ENCODE peak calls at places on chromosome 21, in four cellular contexts. X is amniotic stem cell, F is LoVo, O is AG09309. T is an unnamed sample.

GRCh38 chr21:33029975-33030461 is 4.3 kb downstream of the OLIG2 start:
- DNase-seq in X (no peak), O (no peak), F (no peak), T (no peak)

GRCh38 chr21:20902511-20902910 is 95.7 kb upstream of the NCAM2 start:
- DNase-seq in O (no peak), F (no peak), X (no peak), T (no peak)

GRCh38 chr21:45595574-45596295 is 47.8 kb upstream of the PCBP3 start:
- DNase-seq in O (no peak), F (no peak), X (no peak), T (no peak)

GRCh38 chr21:20698585-20698984 is 299.6 kb upstream of the NCAM2 start:
- DNase-seq in F (no peak), X (no peak), O (no peak), T (no peak)

GRCh38 chr21:27246741-27247140 is 279.9 kb upstream of the ADAMTS5 start:
- DNase-seq in X (no peak), F (no peak), O (no peak), T (no peak)

GRCh38 chr21:31258073-31258472 is 86.0 kb downstream of the TIAM1 start:
- DNase-seq in O (no peak), F (no peak), X (no peak), T (no peak)

GRCh38 chr21:31537872-31538576 is 121.5 kb upstream of the SOD1 start:
- DNase-seq in X (no peak), O (no peak), F (no peak), T (no peak)

GRCh38 chr21:38306407-38306806 is 49.6 kb downstream of the KCNJ15 start:
- DNase-seq in F (no peak), X (no peak), O (no peak), T (peak; percentile 18)